ENCODE peak calls at places on chromosomes 2 and 18, in six cellular contexts. One of them, this sample, is unnamed.

GRCh38 chr2:140185076-140185475 is 1404.9 kb upstream of the NXPH2 start:
- DNase-seq in mesendoderm: no peak
- DNase-seq in right cardiac atrium: no peak
- DNase-seq in NCI-H1417: no peak
- DNase-seq in activated CD4-positive, alpha-beta T cell treated with anti-CD3 and anti-CD28 coated beads for 24 hours: no peak
- DNase-seq in left cardiac atrium: no peak
- DNase-seq in this sample: no peak

GRCh38 chr2:107511970-107512789 is 314.5 kb upstream of the RGPD4 start:
- DNase-seq in NCI-H1417: no peak
- DNase-seq in right cardiac atrium: no peak
- DNase-seq in activated CD4-positive, alpha-beta T cell treated with anti-CD3 and anti-CD28 coated beads for 24 hours: no peak
- DNase-seq in left cardiac atrium: no peak
- DNase-seq in mesendoderm: no peak
- DNase-seq in this sample: no peak

GRCh38 chr2:37375721-37376399 is 31.4 kb downstream of the QPCT start:
- DNase-seq in NCI-H1417: no peak
- DNase-seq in left cardiac atrium: no peak
- DNase-seq in right cardiac atrium: no peak
- DNase-seq in activated CD4-positive, alpha-beta T cell treated with anti-CD3 and anti-CD28 coated beads for 24 hours: no peak
- DNase-seq in mesendoderm: no peak
- DNase-seq in this sample: no peak

GRCh38 chr18:62914868-62915267 is 199.5 kb downstream of the PHLPP1 start:
- DNase-seq in NCI-H1417: no peak
- DNase-seq in activated CD4-positive, alpha-beta T cell treated with anti-CD3 and anti-CD28 coated beads for 24 hours: no peak
- DNase-seq in mesendoderm: no peak
- DNase-seq in left cardiac atrium: no peak
- DNase-seq in right cardiac atrium: no peak
- DNase-seq in this sample: no peak

GRCh38 chr18:56647071-56647470 is 4.1 kb upstream of the WDR7 start:
- DNase-seq in left cardiac atrium: no peak
- DNase-seq in right cardiac atrium: no peak
- DNase-seq in activated CD4-positive, alpha-beta T cell treated with anti-CD3 and anti-CD28 coated beads for 24 hours: no peak
- DNase-seq in NCI-H1417: no peak
- DNase-seq in mesendoderm: no peak
- DNase-seq in this sample: no peak

GRCh38 chr18:59549797-59550516 is 147.3 kb downstream of the CCBE1 start:
- DNase-seq in right cardiac atrium: no peak
- DNase-seq in activated CD4-positive, alpha-beta T cell treated with anti-CD3 and anti-CD28 coated beads for 24 hours: no peak
- DNase-seq in NCI-H1417: no peak
- DNase-seq in mesendoderm: no peak
- DNase-seq in left cardiac atrium: no peak
- DNase-seq in this sample: no peak

GRCh38 chr18:48834421-48835011 is 116.2 kb downstream of the SMAD7 start:
- DNase-seq in right cardiac atrium: peak
- DNase-seq in left cardiac atrium: peak
- DNase-seq in activated CD4-positive, alpha-beta T cell treated with anti-CD3 and anti-CD28 coated beads for 24 hours: peak
- DNase-seq in mesendoderm: peak
- DNase-seq in NCI-H1417: no peak
- DNase-seq in this sample: peak

GRCh38 chr2:205323929-205324328 is 358.4 kb upstream of the NRP2 start:
- DNase-seq in mesendoderm: peak
- DNase-seq in left cardiac atrium: no peak
- DNase-seq in NCI-H1417: no peak
- DNase-seq in right cardiac atrium: no peak
- DNase-seq in activated CD4-positive, alpha-beta T cell treated with anti-CD3 and anti-CD28 coated beads for 24 hours: no peak
- DNase-seq in this sample: no peak

GRCh38 chr2:199602271-199602895 is 144.6 kb upstream of the SATB2 start:
- DNase-seq in mesendoderm: peak
- DNase-seq in NCI-H1417: peak
- DNase-seq in activated CD4-positive, alpha-beta T cell treated with anti-CD3 and anti-CD28 coated beads for 24 hours: no peak
- DNase-seq in left cardiac atrium: no peak
- DNase-seq in right cardiac atrium: no peak
- DNase-seq in this sample: peak

GRCh38 chr18:31819106-31819924 is 58.6 kb upstream of the SLC25A52 start:
- DNase-seq in mesendoderm: peak
- DNase-seq in right cardiac atrium: no peak
- DNase-seq in activated CD4-positive, alpha-beta T cell treated with anti-CD3 and anti-CD28 coated beads for 24 hours: no peak
- DNase-seq in NCI-H1417: peak
- DNase-seq in left cardiac atrium: no peak
- DNase-seq in this sample: peak

GRCh38 chr2:111664451-111664850 is 219.5 kb downstream of the ANAPC1 start:
- DNase-seq in NCI-H1417: no peak
- DNase-seq in mesendoderm: no peak
- DNase-seq in right cardiac atrium: no peak
- DNase-seq in activated CD4-positive, alpha-beta T cell treated with anti-CD3 and anti-CD28 coated beads for 24 hours: no peak
- DNase-seq in left cardiac atrium: no peak
- DNase-seq in this sample: no peak

GRCh38 chr2:134722728-134723127 is 3.9 kb upstream of the TMEM163 start:
- DNase-seq in right cardiac atrium: no peak
- DNase-seq in activated CD4-positive, alpha-beta T cell treated with anti-CD3 and anti-CD28 coated beads for 24 hours: no peak
- DNase-seq in mesendoderm: peak
- DNase-seq in NCI-H1417: no peak
- DNase-seq in left cardiac atrium: no peak
- DNase-seq in this sample: peak

GRCh38 chr2:170260188-170260587 is 82.2 kb downstream of the MYO3B start:
- DNase-seq in mesendoderm: no peak
- DNase-seq in NCI-H1417: no peak
- DNase-seq in right cardiac atrium: no peak
- DNase-seq in activated CD4-positive, alpha-beta T cell treated with anti-CD3 and anti-CD28 coated beads for 24 hours: no peak
- DNase-seq in left cardiac atrium: no peak
- DNase-seq in this sample: no peak

GRCh38 chr2:222504714-222505113 is 80.4 kb downstream of the SGPP2 start:
- DNase-seq in activated CD4-positive, alpha-beta T cell treated with anti-CD3 and anti-CD28 coated beads for 24 hours: no peak
- DNase-seq in left cardiac atrium: no peak
- DNase-seq in NCI-H1417: no peak
- DNase-seq in right cardiac atrium: no peak
- DNase-seq in mesendoderm: no peak
- DNase-seq in this sample: no peak

GRCh38 chr18:449374-449773 is 51.1 kb downstream of the COLEC12 start:
- DNase-seq in right cardiac atrium: peak
- DNase-seq in mesendoderm: no peak
- DNase-seq in NCI-H1417: no peak
- DNase-seq in left cardiac atrium: peak
- DNase-seq in activated CD4-positive, alpha-beta T cell treated with anti-CD3 and anti-CD28 coated beads for 24 hours: no peak
- DNase-seq in this sample: peak

GRCh38 chr2:210477496-210477895 is 937 bp upstream of the LANCL1 start:
- DNase-seq in mesendoderm: peak
- DNase-seq in right cardiac atrium: peak
- DNase-seq in activated CD4-positive, alpha-beta T cell treated with anti-CD3 and anti-CD28 coated beads for 24 hours: no peak
- DNase-seq in left cardiac atrium: peak
- DNase-seq in NCI-H1417: no peak
- DNase-seq in this sample: peak

GRCh38 chr2:124049136-124049535 is 24.0 kb downstream of the CNTNAP5 start:
- DNase-seq in left cardiac atrium: no peak
- DNase-seq in mesendoderm: no peak
- DNase-seq in NCI-H1417: no peak
- DNase-seq in right cardiac atrium: no peak
- DNase-seq in activated CD4-positive, alpha-beta T cell treated with anti-CD3 and anti-CD28 coated beads for 24 hours: no peak
- DNase-seq in this sample: no peak

GRCh38 chr2:233691443-233692433 is 952 bp upstream of the UGT1A6 start:
- DNase-seq in activated CD4-positive, alpha-beta T cell treated with anti-CD3 and anti-CD28 coated beads for 24 hours: no peak
- DNase-seq in NCI-H1417: no peak
- DNase-seq in right cardiac atrium: no peak
- DNase-seq in mesendoderm: no peak
- DNase-seq in left cardiac atrium: no peak
- DNase-seq in this sample: no peak

GRCh38 chr2:234682492-234683228 is 185.8 kb upstream of the ARL4C start:
- DNase-seq in NCI-H1417: no peak
- DNase-seq in mesendoderm: no peak
- DNase-seq in left cardiac atrium: no peak
- DNase-seq in activated CD4-positive, alpha-beta T cell treated with anti-CD3 and anti-CD28 coated beads for 24 hours: no peak
- DNase-seq in right cardiac atrium: no peak
- DNase-seq in this sample: no peak

GRCh38 chr18:55165399-55166125 is 206.3 kb upstream of the CCDC68 start:
- DNase-seq in left cardiac atrium: no peak
- DNase-seq in mesendoderm: peak
- DNase-seq in NCI-H1417: no peak
- DNase-seq in right cardiac atrium: no peak
- DNase-seq in activated CD4-positive, alpha-beta T cell treated with anti-CD3 and anti-CD28 coated beads for 24 hours: no peak
- DNase-seq in this sample: no peak

GRCh38 chr2:56177420-56178220 is 6.2 kb upstream of the CCDC85A start:
- DNase-seq in NCI-H1417: no peak
- DNase-seq in right cardiac atrium: no peak
- DNase-seq in mesendoderm: no peak
- DNase-seq in activated CD4-positive, alpha-beta T cell treated with anti-CD3 and anti-CD28 coated beads for 24 hours: no peak
- DNase-seq in left cardiac atrium: no peak
- DNase-seq in this sample: no peak

GRCh38 chr18:48802543-48803428 is 148.0 kb downstream of the SMAD7 start:
- DNase-seq in NCI-H1417: no peak
- DNase-seq in right cardiac atrium: no peak
- DNase-seq in mesendoderm: peak
- DNase-seq in left cardiac atrium: peak
- DNase-seq in activated CD4-positive, alpha-beta T cell treated with anti-CD3 and anti-CD28 coated beads for 24 hours: no peak
- DNase-seq in this sample: peak

GRCh38 chr2:35391736-35392442 is 963.7 kb upstream of the CRIM1 start:
- DNase-seq in activated CD4-positive, alpha-beta T cell treated with anti-CD3 and anti-CD28 coated beads for 24 hours: no peak
- DNase-seq in right cardiac atrium: no peak
- DNase-seq in NCI-H1417: no peak
- DNase-seq in left cardiac atrium: no peak
- DNase-seq in mesendoderm: no peak
- DNase-seq in this sample: no peak

GRCh38 chr2:135612319-135612718 is 81.0 kb downstream of the R3HDM1 start:
- DNase-seq in mesendoderm: no peak
- DNase-seq in left cardiac atrium: no peak
- DNase-seq in right cardiac atrium: no peak
- DNase-seq in NCI-H1417: no peak
- DNase-seq in activated CD4-positive, alpha-beta T cell treated with anti-CD3 and anti-CD28 coated beads for 24 hours: no peak
- DNase-seq in this sample: no peak

GRCh38 chr2:234633581-234634230 is 136.8 kb upstream of the ARL4C start:
- DNase-seq in mesendoderm: no peak
- DNase-seq in left cardiac atrium: no peak
- DNase-seq in right cardiac atrium: no peak
- DNase-seq in NCI-H1417: no peak
- DNase-seq in activated CD4-positive, alpha-beta T cell treated with anti-CD3 and anti-CD28 coated beads for 24 hours: no peak
- DNase-seq in this sample: no peak

GRCh38 chr2:191749181-191749540 is 71.2 kb downstream of the NABP1 start:
- DNase-seq in activated CD4-positive, alpha-beta T cell treated with anti-CD3 and anti-CD28 coated beads for 24 hours: no peak
- DNase-seq in right cardiac atrium: no peak
- DNase-seq in left cardiac atrium: no peak
- DNase-seq in mesendoderm: no peak
- DNase-seq in NCI-H1417: no peak
- DNase-seq in this sample: no peak

GRCh38 chr2:229714080-229714735 is at the start of gene DNER:
- DNase-seq in left cardiac atrium: peak
- DNase-seq in right cardiac atrium: peak
- DNase-seq in mesendoderm: peak
- DNase-seq in activated CD4-positive, alpha-beta T cell treated with anti-CD3 and anti-CD28 coated beads for 24 hours: peak
- DNase-seq in NCI-H1417: peak
- DNase-seq in this sample: peak

GRCh38 chr18:8794133-8794986 is 89.0 kb downstream of the MTCL1 start:
- DNase-seq in left cardiac atrium: no peak
- DNase-seq in NCI-H1417: no peak
- DNase-seq in activated CD4-positive, alpha-beta T cell treated with anti-CD3 and anti-CD28 coated beads for 24 hours: no peak
- DNase-seq in right cardiac atrium: no peak
- DNase-seq in mesendoderm: peak
- DNase-seq in this sample: peak

GRCh38 chr2:105409717-105410116 is 10.9 kb upstream of the FHL2 start:
- DNase-seq in mesendoderm: no peak
- DNase-seq in right cardiac atrium: peak
- DNase-seq in activated CD4-positive, alpha-beta T cell treated with anti-CD3 and anti-CD28 coated beads for 24 hours: no peak
- DNase-seq in NCI-H1417: no peak
- DNase-seq in left cardiac atrium: peak
- DNase-seq in this sample: peak

GRCh38 chr2:168530980-168531379 is 74.9 kb downstream of the CERS6 start:
- DNase-seq in activated CD4-positive, alpha-beta T cell treated with anti-CD3 and anti-CD28 coated beads for 24 hours: no peak
- DNase-seq in right cardiac atrium: no peak
- DNase-seq in mesendoderm: no peak
- DNase-seq in NCI-H1417: no peak
- DNase-seq in left cardiac atrium: no peak
- DNase-seq in this sample: no peak

GRCh38 chr18:31171159-31171839 is 8.6 kb upstream of the DSC1 start:
- DNase-seq in left cardiac atrium: no peak
- DNase-seq in activated CD4-positive, alpha-beta T cell treated with anti-CD3 and anti-CD28 coated beads for 24 hours: no peak
- DNase-seq in right cardiac atrium: no peak
- DNase-seq in NCI-H1417: no peak
- DNase-seq in mesendoderm: no peak
- DNase-seq in this sample: peak

GRCh38 chr2:234139755-234140154 is 89.3 kb downstream of the SPP2 start:
- DNase-seq in right cardiac atrium: no peak
- DNase-seq in activated CD4-positive, alpha-beta T cell treated with anti-CD3 and anti-CD28 coated beads for 24 hours: no peak
- DNase-seq in left cardiac atrium: no peak
- DNase-seq in NCI-H1417: no peak
- DNase-seq in mesendoderm: no peak
- DNase-seq in this sample: no peak

GRCh38 chr2:16948073-16948472 is 282.4 kb upstream of the CYRIA start:
- DNase-seq in left cardiac atrium: no peak
- DNase-seq in right cardiac atrium: no peak
- DNase-seq in mesendoderm: peak
- DNase-seq in activated CD4-positive, alpha-beta T cell treated with anti-CD3 and anti-CD28 coated beads for 24 hours: no peak
- DNase-seq in NCI-H1417: no peak
- DNase-seq in this sample: peak

This sample was measured in left kidney.